ENCODE peak calls at places on chromosome 17, in seven cellular contexts. H, Z, P, T, Q, A and F are unnamed samples.

GRCh38 chr17:951388-952132 is 28.0 kb downstream of the NXN start:
- DNase-seq in T (no peak), P (peak), Q (no peak), A (peak), Z (peak), H (peak), F (peak)

GRCh38 chr17:27568216-27568615 is 62.8 kb upstream of the LGALS9 start:
- DNase-seq in P (no peak), H (no peak), Z (no peak), Q (no peak), A (no peak), T (no peak), F (no peak)

GRCh38 chr17:81808778-81809555 is 5.0 kb downstream of the GCGR start:
- DNase-seq in Z (no peak), T (no peak), A (no peak), H (no peak), Q (no peak), P (no peak), F (no peak)

GRCh38 chr17:17051791-17052461 is 9.7 kb downstream of the MPRIP start:
- DNase-seq in H (no peak), A (no peak), P (no peak), Z (no peak), Q (no peak), T (no peak), F (peak)

GRCh38 chr17:45031231-45032149 is 19.9 kb downstream of the DCAKD start:
- DNase-seq in T (no peak), Z (no peak), P (peak), H (no peak), Q (peak), A (no peak), F (peak)

GRCh38 chr17:3960764-3961163 is 3.5 kb downstream of the ATP2A3 start:
- DNase-seq in T (no peak), Z (no peak), Q (no peak), P (peak), A (no peak), H (no peak), F (no peak)

GRCh38 chr17:16247589-16247984 is 30.6 kb downstream of the PIGL start:
- DNase-seq in H (no peak), A (no peak), Z (no peak), P (no peak), T (no peak), Q (no peak), F (no peak)

GRCh38 chr17:5210091-5210490 is 18.4 kb upstream of the ZNF594 start:
- DNase-seq in T (no peak), H (no peak), P (no peak), Q (no peak), Z (no peak), A (no peak), F (no peak)

GRCh38 chr17:67818110-67819002 is 6.9 kb upstream of the BPTF start:
- DNase-seq in A (no peak), Q (no peak), H (no peak), T (no peak), Z (no peak), P (no peak), F (no peak)

GRCh38 chr17:8084250-8084649 is 3.3 kb downstream of the ALOX12B start:
- DNase-seq in Z (no peak), A (no peak), H (peak), Q (no peak), T (no peak), P (no peak), F (no peak)

GRCh38 chr17:56630202-56630601 is 36.7 kb downstream of the NOG start:
- DNase-seq in A (no peak), H (no peak), Z (no peak), T (no peak), Q (no peak), P (no peak), F (no peak)

GRCh38 chr17:66455022-66455547 is 152.7 kb downstream of the PRKCA start:
- DNase-seq in H (no peak), A (no peak), P (no peak), Q (no peak), Z (no peak), T (no peak), F (no peak)

GRCh38 chr17:48469227-48469626 is 39.2 kb upstream of the SKAP1 start:
- DNase-seq in A (no peak), H (no peak), Q (no peak), P (no peak), T (no peak), Z (no peak), F (no peak)

GRCh38 chr17:50626037-50626574 is 8.6 kb upstream of the ABCC3 start:
- DNase-seq in Q (peak), Z (peak), T (peak), P (peak), H (peak), A (peak), F (peak)

GRCh38 chr17:42514279-42514678 is 21.8 kb upstream of the NAGLU start:
- DNase-seq in Q (no peak), H (no peak), T (no peak), P (no peak), A (no peak), Z (no peak), F (no peak)

GRCh38 chr17:67202503-67202902 is 42.5 kb downstream of the HELZ start:
- DNase-seq in Q (no peak), T (no peak), A (no peak), H (no peak), P (no peak), Z (no peak), F (no peak)

GRCh38 chr17:40369923-40370322 is 5.4 kb upstream of the GJD3 start:
- DNase-seq in T (no peak), Q (no peak), P (no peak), A (no peak), H (no peak), Z (no peak), F (no peak)

GRCh38 chr17:83151442-83152220 is 72.2 kb downstream of the METRNL start:
- DNase-seq in P (no peak), Q (peak), A (peak), Z (no peak), T (peak), H (no peak), F (no peak)

GRCh38 chr17:56648341-56648740 is 54.8 kb downstream of the NOG start:
- DNase-seq in P (no peak), H (no peak), Q (no peak), T (no peak), Z (no peak), A (no peak), F (no peak)

GRCh38 chr17:57674894-57675293 is 70.2 kb downstream of the CCDC182 start:
- DNase-seq in T (no peak), Q (no peak), A (no peak), Z (no peak), P (no peak), H (no peak), F (no peak)

GRCh38 chr17:17551361-17551760 is 40.1 kb downstream of the PEMT start:
- DNase-seq in Q (no peak), P (peak), H (no peak), T (peak), A (peak), Z (no peak), F (no peak)

GRCh38 chr17:39018267-39019134 is 51.3 kb upstream of the FBXO47 start:
- DNase-seq in Q (no peak), A (no peak), T (no peak), H (no peak), Z (no peak), P (no peak), F (no peak)

GRCh38 chr17:8572767-8573166 is 57.8 kb downstream of the MYH10 start:
- DNase-seq in P (peak), T (no peak), Q (no peak), A (no peak), Z (no peak), H (peak), F (no peak)

GRCh38 chr17:73156166-73156840 is 8.5 kb upstream of the SSTR2 start:
- DNase-seq in T (peak), H (peak), Z (peak), A (peak), P (peak), Q (peak), F (peak)
- TF ChIP-seq CTCF in T (peak), H (peak), Z (peak), A (peak), P (peak), Q (peak), F (peak)

DNA sequence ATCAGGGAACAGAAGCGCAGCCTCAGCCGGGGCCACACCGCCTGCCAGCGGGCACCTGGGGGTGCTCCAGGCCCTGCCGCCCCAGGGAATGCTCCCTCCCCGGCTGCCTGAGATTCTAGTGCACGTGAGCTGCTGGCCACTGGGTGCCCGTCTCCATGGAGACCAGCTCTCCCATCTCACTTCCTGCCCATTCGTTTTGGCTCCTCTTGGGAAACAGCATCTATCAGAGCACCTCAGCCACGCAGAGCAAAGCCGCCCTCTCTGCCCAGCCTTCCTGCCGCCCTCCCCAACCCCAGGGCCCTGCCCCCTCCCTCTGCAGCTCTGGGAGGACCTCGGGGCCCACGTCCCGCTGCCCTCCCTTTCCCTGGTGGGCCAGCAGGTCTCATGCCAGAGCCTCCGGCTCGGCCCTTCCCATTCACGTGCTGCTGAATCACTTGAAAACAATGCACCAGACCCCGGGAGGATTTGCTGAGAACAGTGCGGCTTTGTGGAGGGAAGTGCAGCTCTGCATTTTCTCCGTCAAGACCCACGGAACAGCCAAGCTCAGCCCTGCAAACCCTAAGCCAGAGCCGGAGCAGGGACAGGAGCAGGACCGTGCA is 19.4 kb downstream of the CEP295NL start:
- DNase-seq in H (peak), T (peak), Z (peak), Q (no peak), A (peak), P (peak), F (peak)
- TF ChIP-seq CTCF in H (no peak), T (no peak), Z (no peak), Q (no peak), A (no peak), P (no peak), F (no peak)

GRCh38 chr17:34318474-34318873 is 761 bp upstream of the CCL8 start:
- DNase-seq in P (no peak), A (peak), H (peak), Q (peak), Z (peak), T (peak), F (peak)
- TF ChIP-seq CTCF in P (no peak), A (peak), H (no peak), Q (peak), Z (no peak), T (no peak), F (no peak)

GRCh38 chr17:75808905-75809621 is 24.5 kb downstream of the UNK start:
- DNase-seq in T (peak), H (peak), A (no peak), P (peak), Z (no peak), Q (peak), F (peak)
- TF ChIP-seq CTCF in T (no peak), H (no peak), A (no peak), P (no peak), Z (no peak), Q (no peak), F (no peak)